ENCODE peak calls at places on chromosomes 16 and 17, in six cellular contexts. A, S, R, W, O and C are unnamed samples. For H3K27me3, the result is how much of the 10 kb centered on the place peaks cover.

GRCh38 chr16:87441886-87442580 is 49.9 kb downstream of the MAP1LC3B start:
- DNase-seq in A (no peak), S (no peak), R (no peak), W (no peak), O (no peak), C (no peak)

GRCh38 chr16:53757971-53758609 is 54.1 kb downstream of the FTO start:
- DNase-seq in A (no peak), S (no peak), R (no peak), W (no peak), O (no peak), C (no peak)

GRCh38 chr16:28893291-28893690 is 15.0 kb downstream of the ATP2A1 start:
- DNase-seq in A (no peak), S (no peak), R (no peak), W (no peak), O (no peak), C (no peak)

GRCh38 chr17:72008236-72008874 is 112.5 kb upstream of the SOX9 start:
- DNase-seq in A (no peak), S (no peak), R (no peak), W (no peak), O (no peak), C (no peak)

GRCh38 chr17:7408341-7408740 is 696 bp downstream of the NLGN2 start:
- DNase-seq in A (peak), S (peak), R (peak), W (no peak), O (no peak), C (no peak)

GRCh38 chr16:48217708-48218107 is 26.4 kb upstream of the LONP2 start:
- DNase-seq in A (no peak), S (no peak), R (no peak), W (no peak), O (no peak), C (no peak)

GRCh38 chr17:10033449-10033848 is 128.4 kb upstream of the RCVRN start:
- DNase-seq in A (no peak), S (no peak), R (no peak), W (no peak), O (no peak), C (peak)

GRCh38 chr17:7712111-7712771 is 5.3 kb upstream of the DNAH2 start:
- DNase-seq in A (peak), S (no peak), R (no peak), W (no peak), O (no peak), C (no peak)

GRCh38 chr16:56606688-56607618 is 1.4 kb upstream of the MT2A start:
- DNase-seq in A (peak), S (no peak), R (peak), W (peak), O (peak), C (no peak)

GRCh38 chr16:84196727-84197486 is 6.0 kb downstream of the ADAD2 start:
- DNase-seq in A (no peak), S (no peak), R (no peak), W (no peak), O (no peak), C (no peak)

GRCh38 chr16:84196101-84196500 is 5.1 kb downstream of the ADAD2 start:
- DNase-seq in A (no peak), S (no peak), R (no peak), W (no peak), O (no peak), C (no peak)

GRCh38 chr16:84194018-84194417 is 3.1 kb downstream of the ADAD2 start:
- DNase-seq in A (no peak), S (no peak), R (no peak), W (no peak), O (no peak), C (no peak)

GRCh38 chr16:84194470-84195200 is 3.7 kb downstream of the ADAD2 start:
- DNase-seq in A (no peak), S (no peak), R (no peak), W (no peak), O (no peak), C (no peak)

GRCh38 chr16:84195201-84196093 is 4.5 kb downstream of the ADAD2 start:
- DNase-seq in A (no peak), S (no peak), R (no peak), W (no peak), O (no peak), C (no peak)
- H3K4me3 ChIP-seq in A (no peak), S (no peak), R (no peak), W (peak), O (no peak), C (no peak)

GRCh38 chr17:78214706-78215061 is 631 bp downstream of the BIRC5 start:
- DNase-seq in A (no peak), S (no peak), R (no peak), W (no peak), O (no peak), C (no peak)
- H3K27ac ChIP-seq in A (no peak), S (no peak), R (no peak), W (peak), O (no peak), C (peak)

DNA sequence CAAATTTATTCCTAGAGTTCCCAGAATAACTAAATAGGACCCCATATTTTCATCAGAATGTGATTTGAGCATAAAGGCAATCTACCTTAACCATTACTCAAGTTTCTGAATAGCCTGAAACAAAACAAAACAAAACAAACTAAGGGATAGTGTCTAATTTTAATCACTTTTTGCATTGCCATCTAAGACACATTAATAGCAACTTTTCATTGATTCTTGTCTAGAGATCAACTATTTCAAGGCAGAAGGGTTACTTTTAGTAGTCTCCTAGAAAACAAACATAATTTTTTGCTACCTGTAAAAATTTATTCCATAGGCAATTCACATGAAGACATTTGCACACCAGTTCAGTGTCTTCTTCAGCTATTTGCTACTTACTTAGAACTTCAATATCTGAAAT is 94.8 kb downstream of the SKAP1 start:
- DNase-seq in A (no peak), S (no peak), R (no peak), W (no peak), O (no peak), C (no peak)
- H3K27me3 ChIP-seq in A (under half), S (under half), R (under half), W (under half), O (half or more), C (under half)

DNA sequence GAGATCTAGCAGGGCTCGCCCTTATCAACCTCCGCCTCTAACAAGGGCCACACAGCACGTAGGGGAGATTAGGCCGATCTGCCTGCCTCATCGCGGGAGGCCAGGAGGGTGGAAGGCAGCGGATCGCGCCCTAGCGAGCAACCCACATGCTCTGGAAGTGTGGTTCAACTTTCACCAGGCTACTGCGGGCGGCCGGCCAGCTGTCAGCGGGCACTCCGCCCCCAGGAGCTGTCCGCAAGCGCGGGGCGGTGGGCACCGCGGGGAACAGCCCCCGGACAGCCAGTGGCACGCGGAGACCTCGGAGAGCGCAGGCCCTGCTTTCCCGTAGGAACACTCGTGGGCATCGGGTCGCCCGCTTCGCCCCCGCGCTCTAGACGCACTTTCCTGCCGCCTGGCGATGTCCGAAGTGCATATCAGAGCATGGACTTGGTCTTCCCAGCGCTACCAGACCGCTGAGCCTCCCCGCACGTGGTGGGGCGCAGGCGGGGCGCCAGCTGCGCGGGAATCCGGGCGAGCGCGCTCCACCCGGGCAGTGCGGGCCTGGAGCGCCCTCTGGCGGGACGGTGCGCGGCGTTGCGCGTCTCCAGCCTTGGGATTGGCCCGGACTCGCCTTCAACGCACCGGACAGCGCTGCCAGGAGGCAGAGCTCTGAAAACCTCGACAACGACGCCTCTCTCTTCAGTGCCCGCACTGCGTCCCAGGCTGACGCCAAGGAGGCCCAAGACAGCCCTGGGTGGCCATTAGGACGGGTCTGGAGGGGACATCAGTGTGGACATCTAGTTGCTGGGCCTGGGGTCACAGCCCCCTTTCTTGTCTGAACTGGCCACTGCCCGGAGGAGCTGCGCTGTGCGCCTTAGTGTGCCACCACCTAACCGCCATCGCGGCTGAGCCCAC is 3.6 kb upstream of the ZNHIT3 start:
- DNase-seq in A (peak), S (peak), R (peak), W (no peak), O (peak), C (peak)
- H3K4me3 ChIP-seq in A (peak), S (peak), R (peak), W (peak), O (peak), C (no peak)